ENCODE peak calls at places on chromosomes 7 and 10, in seven cellular contexts. C, W, M, H, T, X and E are unnamed samples. For H3K36me3, the result is how much of the 10 kb centered on the place peaks cover.

GRCh38 chr10:49287689-49288340 is 11.2 kb upstream of the C10orf71 start:
- DNase-seq in X (no peak), M (no peak), T (no peak), C (no peak), W (no peak), H (no peak), E (no peak)

GRCh38 chr10:7409732-7410168 is 1.1 kb downstream of the SFMBT2 start:
- DNase-seq in T (peak), W (no peak), H (peak), C (no peak), M (peak), X (no peak), E (peak)

GRCh38 chr7:36448781-36449379 is 59.2 kb downstream of the ANLN start:
- DNase-seq in H (peak), M (no peak), X (peak), W (peak), C (no peak), T (no peak), E (peak)

GRCh38 chr10:128996092-128996491 is 470.9 kb upstream of the MGMT start:
- DNase-seq in C (no peak), T (no peak), H (no peak), W (no peak), M (no peak), X (no peak), E (no peak)

GRCh38 chr7:120060283-120060682 is 212.7 kb upstream of the KCND2 start:
- DNase-seq in T (no peak), M (no peak), W (peak), C (no peak), X (no peak), H (peak), E (peak)

GRCh38 chr10:43402880-43403452 is 6.0 kb downstream of the HNRNPF start:
- DNase-seq in H (no peak), X (no peak), W (no peak), C (no peak), M (no peak), T (no peak), E (no peak)

GRCh38 chr7:158078161-158078910 is 509.3 kb downstream of the PTPRN2 start:
- DNase-seq in M (no peak), C (no peak), W (no peak), X (no peak), T (no peak), H (no peak), E (no peak)

GRCh38 chr7:79789584-79790345 is 336.3 kb upstream of the MAGI2 start:
- DNase-seq in M (no peak), H (peak), X (no peak), T (no peak), C (no peak), W (peak), E (peak)

GRCh38 chr10:118800920-118801319 is 46.1 kb upstream of the CACUL1 start:
- DNase-seq in H (peak), M (no peak), T (peak), C (no peak), W (no peak), X (peak), E (peak)

GRCh38 chr10:88515235-88515634 is 67.9 kb downstream of the RNLS start:
- DNase-seq in C (no peak), T (no peak), W (peak), H (no peak), M (no peak), X (no peak), E (peak)

GRCh38 chr7:106126170-106126938 is 14.2 kb upstream of the SYPL1 start:
- DNase-seq in C (no peak), T (no peak), X (peak), W (peak), M (no peak), H (peak), E (peak)

GRCh38 chr10:96613565-96613964 is 26.8 kb upstream of the TM9SF3 start:
- DNase-seq in T (peak), C (no peak), H (no peak), X (peak), W (no peak), M (no peak), E (peak)

GRCh38 chr10:4807803-4808507 is 18.1 kb upstream of the AKR1E2 start:
- DNase-seq in M (no peak), H (peak), X (peak), C (no peak), W (peak), T (no peak), E (peak)

GRCh38 chr10:79608505-79609375 is 2.0 kb upstream of the SFTPA1 start:
- DNase-seq in T (peak), W (peak), X (no peak), H (peak), C (peak), M (peak), E (peak)

GRCh38 chr10:117609095-117609821 is 66.7 kb downstream of the EMX2 start:
- DNase-seq in C (no peak), W (peak), M (no peak), H (no peak), T (peak), X (peak), E (peak)

GRCh38 chr10:42942279-42942932 is 134.5 kb upstream of the RET start:
- DNase-seq in M (no peak), H (no peak), C (no peak), T (no peak), X (no peak), W (no peak), E (no peak)

GRCh38 chr10:133359554-133359971 is 1.7 kb upstream of the FUOM start:
- DNase-seq in C (no peak), X (peak), H (no peak), W (no peak), M (no peak), T (peak), E (no peak)

GRCh38 chr10:63765126-63765525 is 243.9 kb downstream of the REEP3 start:
- DNase-seq in H (no peak), W (no peak), M (no peak), C (no peak), T (no peak), X (peak), E (peak)

GRCh38 chr7:100895956-100896742 is 461 bp upstream of the ACHE start:
- DNase-seq in T (peak), M (peak), H (no peak), W (no peak), C (peak), X (no peak), E (no peak)

GRCh38 chr7:47932466-47933037 is 15.7 kb downstream of the PKD1L1 start:
- DNase-seq in W (no peak), H (no peak), T (no peak), X (no peak), C (no peak), M (no peak), E (no peak)

GRCh38 chr7:151204383-151205032 is 5.8 kb downstream of the H2BK1 start:
- DNase-seq in W (no peak), M (no peak), T (no peak), H (no peak), X (no peak), C (no peak), E (no peak)

GRCh38 chr7:152699101-152699500 is 23.2 kb upstream of the XRCC2 start:
- DNase-seq in X (no peak), M (no peak), T (no peak), H (no peak), C (no peak), W (no peak), E (no peak)

GRCh38 chr7:64892666-64893269 is 10.3 kb upstream of the ZNF273 start:
- DNase-seq in X (no peak), H (no peak), M (no peak), T (no peak), C (no peak), W (no peak), E (no peak)

GRCh38 chr10:32210306-32211045 is 136.5 kb downstream of the EPC1 start:
- DNase-seq in T (peak), X (peak), M (peak), W (peak), H (peak), C (peak), E (peak)

GRCh38 chr10:102682981-102683380 is 31.2 kb downstream of the ARL3 start:
- DNase-seq in T (no peak), C (no peak), X (no peak), H (no peak), W (no peak), M (no peak), E (no peak)

GRCh38 chr7:80883188-80884025 is 35.4 kb downstream of the SEMA3C start:
- DNase-seq in T (peak), X (peak), W (peak), M (no peak), C (no peak), H (peak), E (peak)

GRCh38 chr10:99665304-99665703 is 6.0 kb downstream of the ENTPD7 start:
- DNase-seq in W (no peak), X (no peak), T (no peak), H (no peak), C (no peak), M (no peak), E (no peak)

GRCh38 chr10:51651063-51651462 is 48.3 kb downstream of the CSTF2T start:
- DNase-seq in X (peak), C (no peak), T (no peak), H (peak), M (no peak), W (no peak), E (peak)

GRCh38 chr7:44912775-44913347 is 27.5 kb upstream of the PURB start:
- DNase-seq in X (no peak), C (no peak), T (peak), W (no peak), M (no peak), H (no peak), E (no peak)

GRCh38 chr7:44905002-44905635 is 19.8 kb upstream of the PURB start:
- DNase-seq in T (no peak), M (no peak), W (no peak), H (no peak), C (no peak), X (no peak), E (no peak)

GRCh38 chr7:44911911-44912310 is 26.6 kb upstream of the PURB start:
- DNase-seq in H (no peak), W (no peak), T (no peak), X (no peak), C (no peak), M (no peak), E (no peak)

GRCh38 chr7:44906980-44907379 is 21.6 kb upstream of the PURB start:
- DNase-seq in T (no peak), H (no peak), X (no peak), C (no peak), W (no peak), M (no peak), E (no peak)

GRCh38 chr7:44909596-44909995 is 24.3 kb upstream of the PURB start:
- DNase-seq in W (no peak), X (no peak), H (no peak), M (no peak), T (no peak), C (no peak), E (no peak)
- H3K36me3 ChIP-seq in W (under half), X (under half), H (under half), M (under half), T (under half), C (under half), E (under half)

DNA sequence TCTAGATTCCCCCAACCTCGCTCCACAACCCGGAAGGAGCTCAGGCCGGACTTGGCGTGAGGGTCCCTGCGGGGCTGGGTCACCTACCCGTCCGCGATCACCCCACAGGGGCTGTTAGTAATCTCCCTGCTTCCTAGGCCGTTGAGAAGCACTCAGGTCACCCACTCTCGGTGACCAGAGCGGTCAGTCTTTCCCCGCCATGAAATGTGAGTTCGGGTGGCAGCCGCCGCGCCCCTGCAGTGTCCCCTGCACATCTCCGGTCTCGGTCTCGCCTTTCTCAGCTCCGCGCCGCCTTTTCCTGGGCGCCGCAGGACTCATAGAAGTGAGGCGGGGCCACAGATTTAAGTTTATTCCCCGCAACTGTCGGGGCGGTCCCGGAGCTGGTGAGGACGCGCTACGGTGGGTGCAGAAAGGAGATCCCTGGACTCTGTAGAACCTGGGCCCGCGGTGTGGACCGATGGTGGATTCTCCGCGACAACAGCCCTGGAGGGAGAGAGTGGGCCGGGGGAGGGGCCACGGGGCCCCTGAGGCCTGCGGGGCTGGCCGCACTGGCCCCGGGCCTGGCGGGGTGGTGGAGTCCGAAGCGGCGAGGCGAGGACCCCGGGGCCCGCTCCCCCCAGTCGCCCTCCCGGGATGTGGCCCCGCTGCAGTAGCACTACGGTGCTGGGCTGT is 4.5 kb downstream of the FEZF1 start:
- DNase-seq in M (peak), X (no peak), T (no peak), H (no peak), W (no peak), C (peak), E (no peak)
- TF ChIP-seq EZH2 in M (peak), X (no peak), T (peak), H (peak), W (peak), C (peak), E (peak)

GRCh38 chr7:33710608-33711007 is 194.7 kb upstream of the BMPER start:
- DNase-seq in H (no peak), C (no peak), T (no peak), W (peak), X (no peak), M (no peak), E (peak)

GRCh38 chr7:33707427-33707826 is 197.9 kb upstream of the BMPER start:
- DNase-seq in T (no peak), W (no peak), M (no peak), H (peak), X (no peak), C (no peak), E (no peak)

GRCh38 chr7:33712020-33712414 is 193.3 kb upstream of the BMPER start:
- DNase-seq in M (no peak), H (no peak), C (no peak), T (no peak), W (no peak), X (no peak), E (no peak)

GRCh38 chr7:33714208-33714607 is 191.1 kb upstream of the BMPER start:
- DNase-seq in X (no peak), M (no peak), C (no peak), H (no peak), W (no peak), T (no peak), E (no peak)

DNA sequence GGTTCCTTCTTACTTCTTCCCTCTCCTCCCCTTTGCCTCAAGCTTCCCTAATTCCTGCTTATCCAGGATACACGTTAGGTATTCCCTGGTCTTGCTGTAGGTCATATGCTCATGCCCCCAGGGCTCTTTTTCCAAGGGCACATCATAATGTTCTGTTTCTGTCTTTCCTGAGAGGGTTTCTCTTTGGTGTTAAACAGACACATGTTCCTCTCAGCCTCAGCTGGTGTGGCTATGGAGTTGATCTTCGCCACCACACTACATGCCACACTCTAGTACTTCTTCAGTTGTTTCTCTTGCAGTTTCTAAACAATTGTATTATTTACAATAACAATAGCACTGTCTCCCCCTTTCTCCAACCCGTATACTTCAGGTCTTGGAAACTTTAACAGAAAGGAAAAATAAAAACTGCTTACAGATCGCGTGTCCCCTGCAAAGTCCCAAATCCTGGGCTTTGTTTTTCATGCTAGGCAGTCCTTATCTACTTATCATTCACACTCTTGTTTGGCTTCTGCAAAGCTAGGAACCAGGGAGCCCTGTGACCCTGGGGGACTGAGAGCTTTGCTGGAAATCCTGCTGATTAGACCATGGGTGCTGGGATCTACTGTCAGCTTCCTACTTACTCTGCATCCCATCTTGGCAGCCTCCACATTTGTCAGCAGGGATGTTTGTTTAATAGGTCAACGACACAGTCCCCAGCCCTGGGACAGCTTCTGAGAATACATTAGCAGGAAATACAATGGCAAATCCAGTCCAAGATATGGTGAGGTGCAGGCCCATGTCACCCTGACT is 193.9 kb upstream of the BMPER start:
- DNase-seq in M (no peak), T (no peak), W (no peak), X (no peak), C (peak), H (no peak), E (no peak)
- H3K27ac ChIP-seq in M (no peak), T (no peak), W (no peak), X (no peak), C (no peak), H (no peak), E (no peak)

GRCh38 chr7:88219781-88220747 is at the start of gene SRI:
- DNase-seq in C (peak), W (peak), X (peak), T (peak), H (peak), M (peak), E (peak)
- H3K36me3 ChIP-seq in C (under half), W (under half), X (under half), T (under half), H (under half), M (under half), E (under half)

GRCh38 chr7:102287082-102287464 is 405 bp downstream of the SH2B2 start:
- DNase-seq in W (no peak), T (no peak), M (no peak), H (no peak), C (no peak), X (no peak), E (no peak)

GRCh38 chr7:102288285-102288930 is 1.7 kb downstream of the SH2B2 start:
- DNase-seq in W (no peak), X (peak), C (no peak), T (no peak), M (peak), H (no peak), E (peak)

GRCh38 chr7:102286237-102287081 is at the start of gene SH2B2:
- DNase-seq in T (peak), C (peak), X (peak), H (peak), M (peak), W (peak), E (peak)

GRCh38 chr7:102289051-102289450 is 2.4 kb downstream of the SH2B2 start:
- DNase-seq in H (no peak), T (no peak), W (no peak), X (no peak), M (no peak), C (no peak), E (no peak)

DNA sequence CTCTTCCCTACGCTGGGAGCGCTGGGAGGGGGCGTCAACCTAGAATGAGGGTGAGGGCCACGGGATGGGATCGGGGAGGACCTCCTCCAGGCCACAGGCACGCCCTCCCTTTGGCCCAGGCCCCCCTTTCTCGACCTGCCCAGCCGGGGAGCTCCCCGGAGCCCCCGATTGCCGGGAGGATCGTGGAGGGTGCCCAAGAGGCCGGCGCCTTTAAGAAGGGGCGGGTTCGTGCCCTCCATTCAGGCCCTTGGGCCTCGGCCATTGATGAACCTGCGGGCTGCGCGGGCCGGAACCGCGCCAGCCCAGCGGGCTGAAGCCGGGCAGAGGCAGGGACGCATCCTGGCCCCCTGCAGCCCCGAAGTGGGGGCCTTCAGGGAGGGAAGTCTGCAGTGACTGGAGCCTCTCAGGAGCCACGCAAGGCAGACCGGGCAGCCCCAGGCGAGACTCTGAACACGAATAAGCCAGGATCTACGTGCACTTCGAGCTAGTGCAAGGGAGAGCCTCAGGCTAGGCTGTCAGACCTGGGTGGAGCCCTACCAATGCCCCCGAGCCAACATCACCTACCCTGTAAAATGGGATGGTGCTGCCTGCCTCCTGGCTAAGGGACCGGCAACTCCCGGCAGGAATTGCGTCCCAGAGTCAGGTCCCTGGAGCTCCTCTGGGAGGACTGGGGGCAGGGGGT is 938 bp downstream of the SH2B2 start:
- DNase-seq in W (no peak), X (peak), M (peak), T (no peak), C (peak), H (peak), E (peak)
- TF ChIP-seq EZH2 in W (no peak), X (no peak), M (no peak), T (no peak), C (no peak), H (no peak), E (no peak)

GRCh38 chr10:110502072-110502845 is 4.6 kb downstream of the DUSP5 start:
- DNase-seq in H (no peak), M (no peak), X (no peak), T (no peak), C (no peak), W (no peak), E (no peak)

GRCh38 chr10:110500515-110500905 is 2.8 kb downstream of the DUSP5 start:
- DNase-seq in H (peak), C (no peak), X (peak), T (peak), W (peak), M (no peak), E (peak)

GRCh38 chr10:110502851-110503301 is 5.2 kb downstream of the DUSP5 start:
- DNase-seq in H (peak), C (no peak), W (peak), T (peak), X (peak), M (no peak), E (peak)

GRCh38 chr10:110499796-110500514 is 2.2 kb downstream of the DUSP5 start:
- DNase-seq in T (no peak), C (no peak), W (no peak), X (no peak), H (peak), M (no peak), E (peak)

GRCh38 chr10:110501142-110501937 is 3.6 kb downstream of the DUSP5 start:
- DNase-seq in T (peak), W (peak), C (peak), H (peak), X (peak), M (peak), E (peak)
- H3K27ac ChIP-seq in T (peak), W (peak), C (no peak), H (peak), X (peak), M (no peak), E (peak)